ENCODE peak calls at places on chromosomes 3 and 15, in six cellular contexts. One of them, this sample, is unnamed.
A peak's percentile ranks its signal among the peaks of the same experiment; 100 is the strongest.

GRCh38 chr3:48369685-48370329 is 2.2 kb upstream of the FBXW12 start:
- DNase-seq in aorta: no peak
- DNase-seq in psoas muscle: no peak
- DNase-seq in Daoy: no peak
- DNase-seq in EL: no peak
- DNase-seq in HTR-8/SVneo: no peak
- DNase-seq in this sample: no peak

GRCh38 chr3:25899352-25900101 is 109.6 kb downstream of the OXSM start:
- DNase-seq in psoas muscle: no peak
- DNase-seq in aorta: no peak
- DNase-seq in Daoy: no peak
- DNase-seq in EL: no peak
- DNase-seq in HTR-8/SVneo: no peak
- DNase-seq in this sample: no peak

GRCh38 chr3:100261481-100261903 is 700 bp downstream of the TBC1D23 start:
- DNase-seq in aorta: no peak
- DNase-seq in EL: no peak
- DNase-seq in Daoy: no peak
- DNase-seq in HTR-8/SVneo: no peak
- DNase-seq in psoas muscle: no peak
- DNase-seq in this sample: no peak

GRCh38 chr3:63048365-63048764 is 173.1 kb upstream of the CADPS start:
- DNase-seq in HTR-8/SVneo: no peak
- DNase-seq in EL: no peak
- DNase-seq in psoas muscle: no peak
- DNase-seq in aorta: no peak
- DNase-seq in Daoy: peak; percentile 3
- DNase-seq in this sample: no peak

GRCh38 chr15:62781081-62781497 is 261.5 kb upstream of the TPM1 start:
- DNase-seq in psoas muscle: no peak
- DNase-seq in Daoy: peak; percentile 35
- DNase-seq in aorta: no peak
- DNase-seq in EL: no peak
- DNase-seq in HTR-8/SVneo: no peak
- DNase-seq in this sample: no peak

GRCh38 chr3:139532996-139533395 is 6.5 kb downstream of the RBP1 start:
- DNase-seq in aorta: no peak
- DNase-seq in HTR-8/SVneo: no peak
- DNase-seq in psoas muscle: no peak
- DNase-seq in Daoy: peak; percentile 37
- DNase-seq in EL: no peak
- DNase-seq in this sample: no peak

GRCh38 chr3:46359748-46360509 is 6.0 kb downstream of the CCR2 start:
- DNase-seq in Daoy: peak; percentile 13
- DNase-seq in aorta: no peak
- DNase-seq in HTR-8/SVneo: no peak
- DNase-seq in psoas muscle: no peak
- DNase-seq in EL: peak; percentile 61
- DNase-seq in this sample: no peak

GRCh38 chr3:149534671-149535394 is 60.3 kb downstream of the TM4SF4 start:
- DNase-seq in Daoy: peak; percentile 23
- DNase-seq in psoas muscle: no peak
- DNase-seq in aorta: no peak
- DNase-seq in HTR-8/SVneo: no peak
- DNase-seq in EL: peak; percentile 57
- DNase-seq in this sample: no peak

GRCh38 chr3:128226186-128226725 is 73.0 kb downstream of the EEFSEC start:
- DNase-seq in psoas muscle: no peak
- DNase-seq in Daoy: no peak
- DNase-seq in EL: no peak
- DNase-seq in aorta: no peak
- DNase-seq in HTR-8/SVneo: no peak
- DNase-seq in this sample: no peak

GRCh38 chr3:182327196-182327681 is 466.1 kb upstream of the ATP11B start:
- DNase-seq in psoas muscle: no peak
- DNase-seq in EL: no peak
- DNase-seq in Daoy: peak; percentile 84
- DNase-seq in aorta: no peak
- DNase-seq in HTR-8/SVneo: peak; percentile 20
- DNase-seq in this sample: no peak

GRCh38 chr15:25710184-25710583 is 152.9 kb downstream of the ATP10A start:
- DNase-seq in EL: peak; percentile 18
- DNase-seq in aorta: peak; percentile 85
- DNase-seq in Daoy: peak; percentile 66
- DNase-seq in psoas muscle: peak; percentile 73
- DNase-seq in HTR-8/SVneo: no peak
- DNase-seq in this sample: peak; percentile 72

GRCh38 chr15:66136948-66137347 is 116.6 kb downstream of the MEGF11 start:
- DNase-seq in psoas muscle: no peak
- DNase-seq in Daoy: no peak
- DNase-seq in HTR-8/SVneo: no peak
- DNase-seq in EL: no peak
- DNase-seq in aorta: no peak
- DNase-seq in this sample: no peak

This sample was measured in posterior vena cava.